ENCODE peak calls at places on chromosomes 12 and 14, in eight cellular contexts. E, H, K, P, Z, R, T and C are unnamed samples.

GRCh38 chr12:66143868-66144267 is 13.3 kb upstream of the LLPH start:
- ATAC-seq in T (no peak), K (no peak), P (peak), R (peak), H (no peak), Z (no peak), E (no peak), C (no peak)

GRCh38 chr12:103739546-103739945 is 101.5 kb downstream of the NT5DC3 start:
- ATAC-seq in K (no peak), T (no peak), H (no peak), P (peak), Z (no peak), E (no peak), R (no peak), C (no peak)

GRCh38 chr12:117919479-117919878 is 49.3 kb downstream of the KSR2 start:
- ATAC-seq in E (no peak), K (no peak), H (no peak), T (no peak), P (no peak), R (no peak), Z (no peak), C (no peak)

GRCh38 chr12:52551466-52551865 is 1.5 kb downstream of the KRT71 start:
- ATAC-seq in Z (no peak), P (peak), T (no peak), H (no peak), R (peak), K (no peak), E (no peak), C (no peak)

GRCh38 chr12:508795-509194 is 49.1 kb downstream of the B4GALNT3 start:
- ATAC-seq in K (no peak), Z (peak), T (no peak), H (peak), P (no peak), E (no peak), R (no peak), C (no peak)

GRCh38 chr12:40107098-40107802 is 1.4 kb upstream of the SLC2A13 start:
- ATAC-seq in P (peak), T (peak), E (peak), Z (peak), K (peak), H (peak), R (peak), C (peak)

GRCh38 chr14:63046339-63047268 is 1.3 kb upstream of the KCNH5 start:
- ATAC-seq in T (no peak), H (no peak), E (no peak), Z (no peak), R (no peak), P (no peak), K (no peak), C (no peak)

GRCh38 chr12:32671930-32672785 is 6.9 kb upstream of the DNM1L start:
- ATAC-seq in K (no peak), R (peak), E (no peak), P (peak), H (peak), T (peak), Z (peak), C (peak)

GRCh38 chr14:61217516-61217915 is 63.6 kb downstream of the TMEM30B start:
- ATAC-seq in R (no peak), E (no peak), P (no peak), H (no peak), K (no peak), T (no peak), Z (no peak), C (no peak)

GRCh38 chr14:50366589-50366988 is 30.1 kb downstream of the CDKL1 start:
- ATAC-seq in K (no peak), P (no peak), Z (no peak), R (no peak), E (no peak), T (no peak), H (no peak), C (no peak)

GRCh38 chr14:61101803-61102548 is 120.9 kb downstream of the SLC38A6 start:
- ATAC-seq in R (no peak), P (peak), K (no peak), T (no peak), H (no peak), E (no peak), Z (peak), C (peak)

GRCh38 chr14:61631044-61631692 is 64.1 kb upstream of the HIF1A start:
- ATAC-seq in H (no peak), K (no peak), P (no peak), T (no peak), R (no peak), Z (no peak), E (no peak), C (no peak)

GRCh38 chr12:132471011-132471857 is 18.7 kb upstream of the FBRSL1 start:
- ATAC-seq in K (peak), R (peak), P (peak), Z (peak), T (no peak), H (peak), E (peak), C (peak)

GRCh38 chr12:113862570-113863454 is 103.3 kb downstream of the RBM19 start:
- ATAC-seq in Z (no peak), H (no peak), T (no peak), K (peak), E (no peak), P (no peak), R (no peak), C (no peak)

GRCh38 chr14:65344011-65344410 is 68.5 kb upstream of the FUT8 start:
- ATAC-seq in T (no peak), Z (no peak), R (no peak), P (no peak), K (no peak), E (no peak), H (no peak), C (no peak)

GRCh38 chr14:64645220-64645891 is 58.9 kb upstream of the PLEKHG3 start:
- ATAC-seq in T (peak), H (no peak), P (peak), E (no peak), R (peak), K (no peak), Z (peak), C (peak)

GRCh38 chr14:95272057-95272456 is 47.7 kb downstream of the CLMN start:
- ATAC-seq in K (no peak), Z (no peak), P (no peak), E (no peak), T (no peak), H (peak), R (no peak), C (no peak)

GRCh38 chr14:92456215-92457017 is 57.2 kb upstream of the RIN3 start:
- ATAC-seq in K (no peak), E (no peak), Z (peak), T (peak), R (peak), P (peak), H (peak), C (peak)

GRCh38 chr14:95396221-95396620 is 76.5 kb upstream of the CLMN start:
- ATAC-seq in P (no peak), Z (no peak), R (no peak), E (no peak), T (no peak), H (no peak), K (no peak), C (no peak)

GRCh38 chr12:121145221-121145620 is 12.5 kb downstream of the P2RX7 start:
- ATAC-seq in R (peak), H (no peak), K (peak), T (no peak), Z (peak), P (peak), E (peak), C (no peak)

GRCh38 chr12:62912644-62913043 is 22.3 kb downstream of the PPM1H start:
- ATAC-seq in P (no peak), H (no peak), T (no peak), Z (no peak), E (no peak), K (no peak), R (no peak), C (no peak)

GRCh38 chr12:82910246-82910893 is 223.7 kb downstream of the TMTC2 start:
- ATAC-seq in E (no peak), R (no peak), T (no peak), P (no peak), Z (no peak), H (peak), K (no peak), C (no peak)

GRCh38 chr12:19095869-19096480 is 33.6 kb upstream of the PLEKHA5 start:
- ATAC-seq in Z (no peak), K (no peak), P (peak), E (no peak), H (no peak), T (no peak), R (no peak), C (no peak)

GRCh38 chr14:39666386-39666785 is 234.2 kb upstream of the FBXO33 start:
- ATAC-seq in T (no peak), H (no peak), Z (no peak), K (no peak), P (no peak), R (no peak), E (no peak), C (no peak)

GRCh38 chr14:33950320-33951182 is at the start of gene EGLN3:
- ATAC-seq in P (peak), R (peak), Z (peak), E (peak), H (peak), K (peak), T (peak), C (peak)

GRCh38 chr12:74945771-74946198 is 263.9 kb downstream of the KCNC2 start:
- ATAC-seq in R (no peak), E (peak), T (no peak), H (no peak), Z (peak), P (no peak), K (peak), C (no peak)

GRCh38 chr12:28026701-28027100 is 54.2 kb upstream of the PTHLH start:
- ATAC-seq in P (no peak), K (no peak), E (no peak), R (no peak), Z (no peak), H (no peak), T (no peak), C (no peak)

GRCh38 chr14:90518941-90519256 is 122.1 kb downstream of the CALM1 start:
- ATAC-seq in K (peak), E (no peak), Z (peak), T (no peak), H (peak), P (no peak), R (no peak), C (no peak)

GRCh38 chr12:54030442-54030801 is 2.2 kb downstream of the HOXC6 start:
- ATAC-seq in R (no peak), T (no peak), P (no peak), H (no peak), E (no peak), Z (no peak), K (no peak), C (no peak)

GRCh38 chr12:28191690-28192089 is 1.4 kb downstream of the CCDC91 start:
- ATAC-seq in K (no peak), P (no peak), R (no peak), E (peak), H (no peak), T (no peak), Z (peak), C (no peak)

GRCh38 chr12:121825041-121825523 is 21.3 kb downstream of the SETD1B start:
- ATAC-seq in H (peak), E (no peak), T (no peak), K (no peak), P (no peak), R (no peak), Z (no peak), C (no peak)

GRCh38 chr12:10405294-10405693 is 4.3 kb downstream of the KLRC4 start:
- ATAC-seq in K (peak), E (no peak), P (no peak), T (no peak), R (no peak), H (no peak), Z (no peak), C (no peak)

GRCh38 chr12:96578526-96579125 is 89.2 kb downstream of the CFAP54 start:
- ATAC-seq in K (peak), R (no peak), Z (peak), H (peak), P (peak), E (peak), T (no peak), C (no peak)

GRCh38 chr12:57902371-57903042 is 38.9 kb upstream of the ATP23 start:
- ATAC-seq in T (no peak), P (no peak), H (no peak), Z (peak), K (no peak), R (no peak), E (no peak), C (no peak)

GRCh38 chr12:33253123-33253522 is 186.5 kb downstream of the SYT10 start:
- ATAC-seq in T (no peak), P (no peak), Z (peak), R (no peak), E (no peak), H (no peak), K (no peak), C (no peak)

GRCh38 chr12:100337299-100337698 is 19.6 kb upstream of the SLC17A8 start:
- ATAC-seq in P (no peak), T (no peak), E (no peak), Z (peak), R (no peak), K (no peak), H (no peak), C (no peak)

GRCh38 chr14:92449404-92449975 is 64.1 kb upstream of the RIN3 start:
- ATAC-seq in K (no peak), P (no peak), T (no peak), H (no peak), R (no peak), Z (no peak), E (no peak), C (no peak)

DNA sequence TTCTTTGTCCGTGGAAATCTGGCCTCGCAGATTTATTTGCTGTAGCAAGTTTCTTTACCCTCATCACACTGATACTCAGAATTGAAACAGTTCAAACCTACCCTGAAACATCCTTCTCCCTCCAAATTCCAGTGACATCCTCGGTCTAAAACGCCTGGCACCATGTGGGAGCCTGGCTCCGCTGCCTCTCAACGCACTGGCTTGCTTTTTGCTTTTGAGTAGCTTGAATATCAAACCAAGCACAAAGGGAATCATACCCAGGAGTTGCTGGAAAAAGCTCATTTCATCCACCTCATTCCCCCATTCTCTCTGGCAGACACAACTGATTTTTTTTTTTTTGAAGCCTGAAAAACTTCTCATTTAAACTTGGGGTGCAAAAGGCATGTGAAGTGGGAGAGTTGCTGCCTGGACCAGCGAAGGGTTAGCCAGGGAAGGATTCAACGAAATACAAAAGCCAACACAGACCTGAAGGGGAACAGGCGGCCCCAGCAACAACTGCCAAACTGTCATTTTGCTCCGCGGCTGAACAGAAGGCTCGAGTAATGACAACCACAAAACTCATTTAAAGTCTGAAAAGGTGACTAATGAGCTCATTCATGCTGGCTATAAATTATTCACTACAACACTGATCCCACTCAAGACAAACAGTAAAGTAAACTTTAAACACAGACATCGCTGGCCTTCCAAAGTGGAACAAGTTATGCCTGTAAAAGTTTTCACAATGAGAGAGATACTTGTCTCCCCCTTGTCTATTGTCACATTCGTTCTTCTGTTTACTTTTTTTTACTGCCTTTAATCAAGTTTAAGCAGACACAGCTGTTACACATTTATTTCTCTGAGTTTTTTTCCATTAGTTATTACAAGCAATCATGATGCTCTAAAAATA is 12.4 kb upstream of the FOXN3 start:
- ATAC-seq in P (no peak), K (no peak), E (no peak), T (no peak), R (no peak), Z (peak), H (no peak), C (no peak)
- H3K27ac ChIP-seq in P (peak), K (peak), E (peak), T (peak), R (peak), Z (peak), H (no peak), C (peak)

GRCh38 chr12:6772331-6772695 is at the start of gene LAG3:
- ATAC-seq in E (peak), H (no peak), T (no peak), K (no peak), P (no peak), R (no peak), Z (no peak), C (peak)
- H3K27ac ChIP-seq in E (no peak), H (peak), T (peak), K (no peak), P (no peak), R (no peak), Z (peak), C (peak)

GRCh38 chr14:104855532-104856090 is 9.5 kb upstream of the CEP170B start:
- ATAC-seq in E (no peak), R (no peak), T (no peak), H (peak), Z (no peak), K (no peak), P (peak), C (no peak)
- H3K27ac ChIP-seq in E (no peak), R (no peak), T (no peak), H (no peak), Z (no peak), K (no peak), P (no peak), C (no peak)

DNA sequence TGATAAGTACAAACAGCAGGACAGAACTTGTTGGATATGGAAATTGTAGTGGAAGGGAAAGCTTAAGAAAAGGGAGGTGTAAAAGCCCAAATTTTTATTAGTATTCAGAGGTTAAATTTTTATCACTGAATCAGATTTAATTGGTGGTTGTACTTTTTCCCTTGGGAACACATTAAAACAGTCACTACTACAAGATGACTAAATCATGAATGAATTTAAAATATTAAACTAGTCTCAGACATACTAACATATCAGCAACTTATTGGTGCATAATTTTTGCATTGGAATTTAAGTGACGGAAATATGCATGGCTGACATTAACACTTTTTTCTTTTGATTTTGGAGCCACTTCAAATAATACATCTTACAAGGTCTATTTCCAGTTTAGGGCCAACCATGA is 27.6 kb downstream of the SAMD4A start:
- ATAC-seq in E (no peak), T (no peak), H (no peak), Z (no peak), K (no peak), R (no peak), P (no peak), C (no peak)
- H3K27ac ChIP-seq in E (no peak), T (no peak), H (no peak), Z (no peak), K (no peak), R (no peak), P (no peak), C (no peak)